ENCODE peak calls at places on chromosomes 11 and 22, in ten cellular contexts. One of them, this sample, is unnamed.

GRCh38 chr11:45328726-45329125 is 42.6 kb upstream of the SYT13 start:
- DNase-seq in gastrocnemius medialis: no peak
- DNase-seq in heart right ventricle: no peak
- DNase-seq in esophagus squamous epithelium: no peak
- DNase-seq in A549: no peak
- DNase-seq in cardiac muscle cell: no peak
- DNase-seq in IMR-90: no peak
- DNase-seq in heart left ventricle: no peak
- DNase-seq in kidney: no peak
- DNase-seq in OCI-LY7: no peak
- DNase-seq in this sample: no peak

GRCh38 chr11:119207607-119208006 is 1.5 kb downstream of the CBL start:
- DNase-seq in IMR-90: no peak
- DNase-seq in gastrocnemius medialis: no peak
- DNase-seq in esophagus squamous epithelium: no peak
- DNase-seq in heart right ventricle: no peak
- DNase-seq in kidney: no peak
- DNase-seq in OCI-LY7: no peak
- DNase-seq in heart left ventricle: no peak
- DNase-seq in cardiac muscle cell: no peak
- DNase-seq in A549: no peak
- DNase-seq in this sample: no peak

GRCh38 chr11:32893947-32894827 is 1.6 kb downstream of the QSER1 start:
- DNase-seq in heart left ventricle: no peak
- DNase-seq in heart right ventricle: no peak
- DNase-seq in A549: peak; percentile 82
- DNase-seq in esophagus squamous epithelium: no peak
- DNase-seq in cardiac muscle cell: peak; percentile 75
- DNase-seq in gastrocnemius medialis: no peak
- DNase-seq in IMR-90: peak; percentile 82
- DNase-seq in OCI-LY7: peak; percentile 72
- DNase-seq in kidney: no peak
- DNase-seq in this sample: no peak

GRCh38 chr22:19395276-19395675 is 36.3 kb downstream of the HIRA start:
- DNase-seq in heart right ventricle: no peak
- DNase-seq in OCI-LY7: no peak
- DNase-seq in IMR-90: no peak
- DNase-seq in kidney: no peak
- DNase-seq in gastrocnemius medialis: no peak
- DNase-seq in esophagus squamous epithelium: no peak
- DNase-seq in cardiac muscle cell: no peak
- DNase-seq in A549: no peak
- DNase-seq in heart left ventricle: no peak
- DNase-seq in this sample: no peak

GRCh38 chr11:31340903-31341572 is 28.5 kb downstream of the DCDC1 start:
- DNase-seq in kidney: no peak
- DNase-seq in gastrocnemius medialis: no peak
- DNase-seq in cardiac muscle cell: peak; percentile 49
- DNase-seq in heart left ventricle: no peak
- DNase-seq in OCI-LY7: peak; percentile 24
- DNase-seq in esophagus squamous epithelium: no peak
- DNase-seq in IMR-90: peak; percentile 41
- DNase-seq in A549: peak; percentile 15
- DNase-seq in heart right ventricle: no peak
- DNase-seq in this sample: no peak

GRCh38 chr11:74731301-74732094 is at the start of gene CHRDL2:
- DNase-seq in OCI-LY7: no peak
- DNase-seq in esophagus squamous epithelium: no peak
- DNase-seq in heart left ventricle: no peak
- DNase-seq in cardiac muscle cell: peak; percentile 62
- DNase-seq in gastrocnemius medialis: no peak
- DNase-seq in heart right ventricle: no peak
- DNase-seq in kidney: no peak
- DNase-seq in IMR-90: peak; percentile 34
- DNase-seq in A549: no peak
- DNase-seq in this sample: peak; percentile 71

GRCh38 chr11:3666023-3666530 is 5.1 kb downstream of the CHRNA10 start:
- DNase-seq in A549: no peak
- DNase-seq in IMR-90: no peak
- DNase-seq in OCI-LY7: no peak
- DNase-seq in kidney: no peak
- DNase-seq in cardiac muscle cell: no peak
- DNase-seq in esophagus squamous epithelium: no peak
- DNase-seq in heart right ventricle: no peak
- DNase-seq in heart left ventricle: no peak
- DNase-seq in gastrocnemius medialis: no peak
- DNase-seq in this sample: no peak

GRCh38 chr11:117554601-117555333 is 227.1 kb downstream of the CEP164 start:
- DNase-seq in A549: no peak
- DNase-seq in esophagus squamous epithelium: no peak
- DNase-seq in gastrocnemius medialis: no peak
- DNase-seq in heart left ventricle: peak; percentile 17
- DNase-seq in heart right ventricle: no peak
- DNase-seq in kidney: no peak
- DNase-seq in IMR-90: no peak
- DNase-seq in OCI-LY7: no peak
- DNase-seq in cardiac muscle cell: no peak
- DNase-seq in this sample: no peak

DNA sequence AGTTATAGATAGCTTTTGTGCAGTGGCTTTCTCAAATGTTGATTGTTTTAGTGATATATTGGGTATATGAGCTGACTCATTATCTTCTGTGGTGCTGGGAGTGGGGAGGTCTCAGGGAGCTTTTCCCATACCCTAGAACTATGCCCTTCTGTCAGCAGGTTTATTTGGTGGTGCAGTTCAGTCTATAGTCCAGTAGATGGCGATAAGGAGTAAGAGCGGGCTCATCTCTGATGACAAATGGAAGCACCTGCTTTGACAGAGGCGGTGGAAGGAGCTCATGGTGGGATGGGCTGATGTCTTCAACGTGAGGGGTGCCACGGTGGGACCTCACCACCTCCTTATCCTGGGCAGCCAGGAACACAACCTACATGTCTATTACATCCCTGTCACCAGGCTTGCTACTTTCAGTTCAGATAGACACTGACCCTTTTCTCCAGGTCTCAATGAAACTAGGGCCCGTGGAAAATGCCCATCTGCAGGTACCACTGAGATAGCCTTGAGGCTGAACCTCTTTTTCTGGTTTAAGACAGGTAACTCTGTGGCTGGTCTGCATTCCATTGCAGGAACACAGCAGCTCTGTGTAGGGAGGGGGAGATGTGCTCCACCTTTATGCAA is 13.0 kb upstream of the OR6A2 start:
- DNase-seq in A549: peak; percentile 35
- DNase-seq in heart right ventricle: no peak
- DNase-seq in gastrocnemius medialis: no peak
- DNase-seq in esophagus squamous epithelium: no peak
- DNase-seq in heart left ventricle: no peak
- DNase-seq in IMR-90: peak; percentile 34
- DNase-seq in OCI-LY7: peak; percentile 61
- DNase-seq in kidney: no peak
- DNase-seq in cardiac muscle cell: peak; percentile 49
- DNase-seq in this sample: no peak
- TF ChIP-seq CTCF in A549: peak; percentile 45
- TF ChIP-seq CTCF in heart right ventricle: peak; percentile 84
- TF ChIP-seq CTCF in gastrocnemius medialis: peak; percentile 31
- TF ChIP-seq CTCF in esophagus squamous epithelium: peak; percentile 66
- TF ChIP-seq CTCF in heart left ventricle: peak; percentile 83
- TF ChIP-seq CTCF in IMR-90: peak; percentile 71
- TF ChIP-seq CTCF in OCI-LY7: peak; percentile 95
- TF ChIP-seq CTCF in kidney: peak; percentile 80
- TF ChIP-seq CTCF in cardiac muscle cell: peak; percentile 96
- TF ChIP-seq CTCF in this sample: peak; percentile 89

GRCh38 chr22:23549198-23549595 is 30.9 kb downstream of the IGLL1 start:
- DNase-seq in heart left ventricle: no peak
- DNase-seq in kidney: no peak
- DNase-seq in heart right ventricle: no peak
- DNase-seq in esophagus squamous epithelium: no peak
- DNase-seq in gastrocnemius medialis: no peak
- DNase-seq in IMR-90: no peak
- DNase-seq in cardiac muscle cell: no peak
- DNase-seq in A549: no peak
- DNase-seq in OCI-LY7: no peak
- DNase-seq in this sample: peak; percentile 42

GRCh38 chr22:23548501-23549197 is 31.4 kb downstream of the IGLL1 start:
- DNase-seq in cardiac muscle cell: no peak
- DNase-seq in heart right ventricle: no peak
- DNase-seq in gastrocnemius medialis: no peak
- DNase-seq in IMR-90: no peak
- DNase-seq in OCI-LY7: no peak
- DNase-seq in heart left ventricle: no peak
- DNase-seq in A549: no peak
- DNase-seq in kidney: no peak
- DNase-seq in esophagus squamous epithelium: no peak
- DNase-seq in this sample: peak; percentile 54

GRCh38 chr22:23551385-23551784 is 28.7 kb downstream of the IGLL1 start:
- DNase-seq in heart left ventricle: no peak
- DNase-seq in IMR-90: no peak
- DNase-seq in kidney: no peak
- DNase-seq in cardiac muscle cell: no peak
- DNase-seq in A549: no peak
- DNase-seq in esophagus squamous epithelium: no peak
- DNase-seq in gastrocnemius medialis: no peak
- DNase-seq in heart right ventricle: no peak
- DNase-seq in OCI-LY7: no peak
- DNase-seq in this sample: no peak

GRCh38 chr22:23550049-23550650 is 29.9 kb downstream of the IGLL1 start:
- DNase-seq in IMR-90: no peak
- DNase-seq in esophagus squamous epithelium: no peak
- DNase-seq in kidney: no peak
- DNase-seq in heart left ventricle: no peak
- DNase-seq in heart right ventricle: no peak
- DNase-seq in A549: no peak
- DNase-seq in cardiac muscle cell: no peak
- DNase-seq in gastrocnemius medialis: no peak
- DNase-seq in OCI-LY7: no peak
- DNase-seq in this sample: no peak

GRCh38 chr22:23547818-23548500 is 32.1 kb downstream of the IGLL1 start:
- DNase-seq in OCI-LY7: no peak
- DNase-seq in esophagus squamous epithelium: no peak
- DNase-seq in heart right ventricle: no peak
- DNase-seq in A549: no peak
- DNase-seq in kidney: no peak
- DNase-seq in heart left ventricle: no peak
- DNase-seq in gastrocnemius medialis: no peak
- DNase-seq in IMR-90: no peak
- DNase-seq in cardiac muscle cell: no peak
- DNase-seq in this sample: peak; percentile 15
- H3K27ac ChIP-seq in OCI-LY7: no peak overlapping the region
- H3K27ac ChIP-seq in esophagus squamous epithelium: no peak overlapping the region
- H3K27ac ChIP-seq in heart right ventricle: no peak overlapping the region
- H3K27ac ChIP-seq in A549: no peak overlapping the region
- H3K27ac ChIP-seq in kidney: no peak overlapping the region
- H3K27ac ChIP-seq in heart left ventricle: no peak overlapping the region
- H3K27ac ChIP-seq in gastrocnemius medialis: no peak overlapping the region
- H3K27ac ChIP-seq in IMR-90: no peak overlapping the region
- H3K27ac ChIP-seq in cardiac muscle cell: no peak overlapping the region
- H3K27ac ChIP-seq in this sample: no peak overlapping the region

DNA sequence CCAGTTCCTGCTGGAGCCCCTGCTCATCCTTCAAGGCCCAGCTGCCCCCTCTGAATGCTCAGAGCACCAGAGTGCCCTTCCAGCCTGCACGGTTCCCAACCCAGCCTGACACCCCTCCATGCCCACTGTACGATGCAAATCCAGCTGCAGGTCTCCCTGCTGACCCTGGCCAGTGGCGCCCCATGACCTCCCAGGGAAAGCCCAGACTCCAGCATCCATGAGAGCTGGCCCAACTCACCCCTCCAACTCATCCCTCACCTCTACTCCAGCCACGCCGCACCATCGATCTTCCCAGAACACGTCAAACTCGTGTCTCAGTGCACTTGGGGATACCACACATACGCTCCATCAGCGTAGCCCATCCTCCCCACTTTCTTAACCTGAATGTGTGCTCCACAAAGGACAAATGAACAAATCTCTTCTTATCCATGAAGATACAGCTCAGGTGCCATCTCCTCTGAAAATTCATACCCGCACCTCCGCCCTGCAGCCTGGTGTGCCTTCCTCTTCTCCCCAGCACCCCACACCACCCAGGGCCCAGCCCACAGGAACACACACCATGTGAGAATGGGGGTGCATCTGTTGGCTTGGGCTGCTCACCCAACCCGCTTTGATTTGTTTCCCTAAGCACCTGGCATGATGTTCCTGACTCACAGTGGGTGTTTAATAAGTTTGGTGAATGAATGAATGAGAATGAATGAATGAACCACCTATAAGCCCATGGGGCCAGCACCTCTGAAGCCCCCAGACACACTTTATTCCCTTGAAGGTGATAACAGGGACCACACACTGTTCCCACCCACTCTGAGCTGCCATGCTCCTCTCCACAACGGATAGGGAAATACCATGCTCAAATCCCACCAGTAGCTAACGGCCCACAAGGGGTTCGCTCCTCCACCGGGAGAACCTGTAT is 6.2 kb downstream of the PLA2G6 start:
- DNase-seq in gastrocnemius medialis: no peak
- DNase-seq in IMR-90: no peak
- DNase-seq in heart left ventricle: no peak
- DNase-seq in A549: no peak
- DNase-seq in esophagus squamous epithelium: no peak
- DNase-seq in cardiac muscle cell: no peak
- DNase-seq in kidney: peak; percentile 53
- DNase-seq in heart right ventricle: no peak
- DNase-seq in OCI-LY7: no peak
- DNase-seq in this sample: no peak
- H3K4me1 ChIP-seq in gastrocnemius medialis: peaks cover 61% of the 10 kb centered on the region
- H3K4me1 ChIP-seq in IMR-90: peaks cover 30% of the 10 kb centered on the region
- H3K4me1 ChIP-seq in heart left ventricle: peaks cover 20% of the 10 kb centered on the region
- H3K4me1 ChIP-seq in A549: peaks cover 50% of the 10 kb centered on the region
- H3K4me1 ChIP-seq in esophagus squamous epithelium: peaks cover 56% of the 10 kb centered on the region
- H3K4me1 ChIP-seq in cardiac muscle cell: no peaks in the 10 kb centered on the region
- H3K4me1 ChIP-seq in kidney: peaks cover 31% of the 10 kb centered on the region
- H3K4me1 ChIP-seq in heart right ventricle: peaks cover 66% of the 10 kb centered on the region
- H3K4me1 ChIP-seq in OCI-LY7: peaks cover 22% of the 10 kb centered on the region
- H3K4me1 ChIP-seq in this sample: peaks cover 59% of the 10 kb centered on the region

GRCh38 chr22:20632082-20632481 is 124.7 kb downstream of the MED15 start:
- DNase-seq in heart right ventricle: no peak
- DNase-seq in IMR-90: no peak
- DNase-seq in OCI-LY7: no peak
- DNase-seq in A549: no peak
- DNase-seq in esophagus squamous epithelium: no peak
- DNase-seq in heart left ventricle: no peak
- DNase-seq in kidney: no peak
- DNase-seq in gastrocnemius medialis: no peak
- DNase-seq in cardiac muscle cell: no peak
- DNase-seq in this sample: no peak

GRCh38 chr22:20635227-20635591 is 127.8 kb downstream of the MED15 start:
- DNase-seq in cardiac muscle cell: no peak
- DNase-seq in IMR-90: no peak
- DNase-seq in heart right ventricle: no peak
- DNase-seq in kidney: no peak
- DNase-seq in heart left ventricle: no peak
- DNase-seq in A549: no peak
- DNase-seq in OCI-LY7: no peak
- DNase-seq in esophagus squamous epithelium: no peak
- DNase-seq in gastrocnemius medialis: no peak
- DNase-seq in this sample: no peak

GRCh38 chr22:20634560-20635226 is 127.3 kb downstream of the MED15 start:
- DNase-seq in kidney: no peak
- DNase-seq in IMR-90: no peak
- DNase-seq in gastrocnemius medialis: no peak
- DNase-seq in A549: no peak
- DNase-seq in heart left ventricle: no peak
- DNase-seq in heart right ventricle: no peak
- DNase-seq in esophagus squamous epithelium: no peak
- DNase-seq in OCI-LY7: no peak
- DNase-seq in cardiac muscle cell: no peak
- DNase-seq in this sample: no peak

GRCh38 chr22:20630873-20631617 is 123.6 kb downstream of the MED15 start:
- DNase-seq in A549: no peak
- DNase-seq in esophagus squamous epithelium: no peak
- DNase-seq in heart right ventricle: no peak
- DNase-seq in kidney: peak; percentile 34
- DNase-seq in gastrocnemius medialis: no peak
- DNase-seq in IMR-90: no peak
- DNase-seq in heart left ventricle: no peak
- DNase-seq in cardiac muscle cell: no peak
- DNase-seq in OCI-LY7: no peak
- DNase-seq in this sample: no peak

DNA sequence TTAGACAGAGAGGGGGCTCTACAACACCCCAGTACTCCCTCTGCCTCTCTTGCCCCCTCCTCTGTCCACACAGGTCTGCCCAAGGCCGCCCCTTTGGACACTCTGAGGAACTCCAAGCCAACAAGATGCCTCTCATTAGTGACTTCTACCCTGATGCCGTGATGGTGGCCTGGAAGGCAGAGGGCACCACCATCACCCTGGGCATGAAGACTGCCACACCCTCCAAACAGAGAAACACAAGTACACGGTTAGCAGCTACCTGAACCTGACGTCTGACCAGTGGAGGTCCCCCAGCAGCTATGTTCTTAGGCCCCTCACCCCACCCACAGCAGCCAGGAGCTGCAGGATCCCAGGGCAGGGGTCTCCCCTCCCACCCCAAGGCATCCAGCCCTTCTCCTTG is 125.1 kb downstream of the MED15 start:
- DNase-seq in OCI-LY7: no peak
- DNase-seq in A549: no peak
- DNase-seq in gastrocnemius medialis: no peak
- DNase-seq in esophagus squamous epithelium: no peak
- DNase-seq in heart right ventricle: no peak
- DNase-seq in heart left ventricle: no peak
- DNase-seq in IMR-90: no peak
- DNase-seq in cardiac muscle cell: no peak
- DNase-seq in kidney: no peak
- DNase-seq in this sample: no peak
- TF ChIP-seq CTCF in OCI-LY7: no peak
- TF ChIP-seq CTCF in A549: no peak
- TF ChIP-seq CTCF in gastrocnemius medialis: no peak
- TF ChIP-seq CTCF in esophagus squamous epithelium: no peak
- TF ChIP-seq CTCF in heart right ventricle: no peak
- TF ChIP-seq CTCF in heart left ventricle: no peak
- TF ChIP-seq CTCF in IMR-90: no peak
- TF ChIP-seq CTCF in cardiac muscle cell: no peak
- TF ChIP-seq CTCF in kidney: no peak
- TF ChIP-seq CTCF in this sample: no peak

This sample was measured in upper lobe of right lung.